ENCODE peak calls at places on chromosome 17, in four cellular contexts. H, U, S and T are unnamed samples.

GRCh38 chr17:41737680-41738023 is 3.2 kb upstream of the HAP1 start:
- DNase-seq in H (no peak), U (no peak), S (no peak), T (no peak)

GRCh38 chr17:81648707-81649085 is 7.6 kb downstream of the PDE6G start:
- DNase-seq in H (no peak), U (no peak), S (no peak), T (no peak)

GRCh38 chr17:64615025-64615677 is 47.0 kb downstream of the SMURF2 start:
- DNase-seq in H (no peak), U (no peak), S (no peak), T (no peak)

GRCh38 chr17:81328925-81329278 is 33.8 kb upstream of the SLC38A10 start:
- DNase-seq in H (no peak), U (no peak), S (no peak), T (peak)

GRCh38 chr17:19567216-19568015 is 33.8 kb downstream of the SLC47A1 start:
- DNase-seq in H (no peak), U (no peak), S (no peak), T (no peak)

GRCh38 chr17:73302189-73302588 is 9.6 kb downstream of the CDC42EP4 start:
- DNase-seq in H (no peak), U (no peak), S (no peak), T (no peak)

GRCh38 chr17:36600936-36601302 is 464 bp upstream of the MRM1 start:
- DNase-seq in H (no peak), U (no peak), S (no peak), T (no peak)

GRCh38 chr17:77160032-77160876 is 19.5 kb downstream of the SEC14L1 start:
- DNase-seq in H (no peak), U (no peak), S (no peak), T (no peak)

GRCh38 chr17:49836111-49837030 is 11.5 kb downstream of the TAC4 start:
- DNase-seq in H (no peak), U (no peak), S (peak), T (peak)

GRCh38 chr17:76065754-76066153 is 6.6 kb downstream of the SRP68 start:
- DNase-seq in H (no peak), U (no peak), S (no peak), T (no peak)

GRCh38 chr17:45437461-45438283 is 5.0 kb upstream of the ARHGAP27 start:
- DNase-seq in H (no peak), U (no peak), S (no peak), T (no peak)

GRCh38 chr17:78172284-78173024 is 4.1 kb downstream of the SYNGR2 start:
- DNase-seq in H (no peak), U (no peak), S (no peak), T (peak)

GRCh38 chr17:11610999-11611566 is 12.8 kb downstream of the DNAH9 start:
- DNase-seq in H (no peak), U (no peak), S (no peak), T (no peak)

GRCh38 chr17:35099929-35100328 is 19.7 kb downstream of the RAD51D start:
- DNase-seq in H (no peak), U (no peak), S (no peak), T (no peak)

GRCh38 chr17:73103661-73104335 is 11.3 kb upstream of the SLC39A11 start:
- DNase-seq in H (no peak), U (no peak), S (no peak), T (no peak)

GRCh38 chr17:28918295-28918694 is 15.4 kb upstream of the DHRS13 start:
- DNase-seq in H (no peak), U (no peak), S (no peak), T (no peak)

GRCh38 chr17:73203788-73204479 is 11.1 kb downstream of the COG1 start:
- DNase-seq in H (no peak), U (no peak), S (no peak), T (no peak)

GRCh38 chr17:3959295-3959899 is 4.8 kb downstream of the ATP2A3 start:
- DNase-seq in H (no peak), U (no peak), S (peak), T (peak)

GRCh38 chr17:69555056-69555455 is 140.6 kb downstream of the MAP2K6 start:
- DNase-seq in H (no peak), U (no peak), S (peak), T (no peak)

GRCh38 chr17:18008496-18009268 is 30.3 kb downstream of the ATPAF2 start:
- DNase-seq in H (no peak), U (no peak), S (no peak), T (no peak)

GRCh38 chr17:703081-703875 is 11.4 kb downstream of the VPS53 start:
- DNase-seq in H (no peak), U (no peak), S (no peak), T (no peak)

GRCh38 chr17:704111-704864 is 10.4 kb downstream of the VPS53 start:
- DNase-seq in H (no peak), U (no peak), S (no peak), T (no peak)

GRCh38 chr17:697682-698081 is 17.0 kb downstream of the VPS53 start:
- DNase-seq in H (no peak), U (no peak), S (no peak), T (no peak)

GRCh38 chr17:699350-699749 is 15.3 kb downstream of the VPS53 start:
- DNase-seq in H (no peak), U (no peak), S (peak), T (no peak)

DNA sequence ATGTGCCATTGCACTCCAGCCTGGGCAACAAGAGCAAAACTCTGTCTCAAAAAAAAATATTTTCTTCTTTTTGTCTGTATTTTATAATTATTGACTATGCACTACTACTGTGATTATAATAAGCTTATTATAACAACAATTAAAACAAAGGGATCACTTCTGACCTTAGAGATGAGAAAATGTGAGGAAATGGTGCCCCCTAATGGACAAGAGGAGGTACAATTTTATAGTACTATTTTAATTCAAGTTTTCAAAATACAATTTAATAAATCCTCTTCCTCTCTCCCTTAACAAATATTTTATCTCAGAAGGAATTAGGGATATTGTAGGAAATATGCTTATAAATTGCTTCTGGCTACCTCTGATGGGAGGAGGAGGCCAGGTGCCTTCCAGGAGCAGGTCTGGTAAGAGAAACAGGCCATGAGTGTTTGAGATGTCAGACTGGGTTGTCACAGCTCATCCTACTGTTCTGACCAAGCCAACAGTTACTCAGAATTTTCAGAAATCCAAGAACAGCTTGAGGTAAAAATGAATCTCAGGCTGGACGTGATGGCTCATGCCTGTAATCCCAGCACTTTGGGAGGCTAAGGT is 14.0 kb downstream of the VPS53 start:
- DNase-seq in H (peak), U (no peak), S (no peak), T (no peak)
- TF ChIP-seq CTCF in H (peak), U (peak), S (peak), T (peak)

GRCh38 chr17:33522623-33523022 is 229.5 kb upstream of the ASIC2 start:
- DNase-seq in H (no peak), U (no peak), S (no peak), T (no peak)
- TF ChIP-seq CTCF in H (no peak), U (no peak), S (no peak), T (no peak)

DNA sequence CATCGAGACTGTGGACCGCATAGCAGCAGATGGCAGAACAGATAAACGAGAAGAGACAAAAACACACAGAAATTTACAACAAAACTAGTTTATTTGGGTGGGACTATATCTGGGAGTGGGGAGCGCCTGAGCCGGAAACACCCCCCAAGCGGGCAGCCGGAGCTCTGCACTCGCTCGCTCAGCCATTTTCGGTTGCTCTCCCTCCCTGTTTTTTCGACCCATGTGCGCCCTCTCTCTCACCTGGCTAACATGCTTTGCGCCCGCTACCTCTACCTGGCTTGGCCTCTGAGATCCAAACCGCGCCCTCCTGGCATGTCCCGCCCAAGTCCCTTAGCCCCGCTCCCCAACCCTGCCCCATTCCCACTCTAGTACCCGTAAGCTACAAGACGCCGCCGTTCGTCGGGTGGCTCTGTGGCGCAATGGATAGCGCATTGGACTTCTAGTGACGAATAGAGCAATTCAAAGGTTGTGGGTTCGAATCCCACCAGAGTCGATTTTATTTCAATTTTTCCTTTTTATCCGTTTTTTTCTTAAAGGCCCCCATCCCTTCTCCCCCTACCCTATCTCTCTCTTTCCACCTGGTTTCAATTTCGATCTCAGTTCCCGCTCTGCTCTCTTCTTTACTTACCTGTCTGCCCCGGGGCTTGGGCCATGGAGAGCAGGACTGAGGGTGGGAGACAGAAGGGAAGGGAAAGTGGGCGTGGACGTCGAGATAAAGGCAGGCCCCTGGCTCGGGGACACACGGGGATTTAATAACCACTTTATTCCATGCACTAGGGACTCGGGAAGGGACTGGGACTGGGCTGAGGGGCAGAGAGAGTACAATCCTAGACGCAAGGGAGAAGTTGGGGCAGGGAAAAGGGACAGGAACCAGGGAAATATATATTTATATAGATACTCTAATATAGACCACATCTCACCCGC is 2.5 kb upstream of the ALOXE3 start:
- DNase-seq in H (peak), U (no peak), S (peak), T (peak)
- TF ChIP-seq CTCF in H (peak), U (no peak), S (peak), T (peak)

DNA sequence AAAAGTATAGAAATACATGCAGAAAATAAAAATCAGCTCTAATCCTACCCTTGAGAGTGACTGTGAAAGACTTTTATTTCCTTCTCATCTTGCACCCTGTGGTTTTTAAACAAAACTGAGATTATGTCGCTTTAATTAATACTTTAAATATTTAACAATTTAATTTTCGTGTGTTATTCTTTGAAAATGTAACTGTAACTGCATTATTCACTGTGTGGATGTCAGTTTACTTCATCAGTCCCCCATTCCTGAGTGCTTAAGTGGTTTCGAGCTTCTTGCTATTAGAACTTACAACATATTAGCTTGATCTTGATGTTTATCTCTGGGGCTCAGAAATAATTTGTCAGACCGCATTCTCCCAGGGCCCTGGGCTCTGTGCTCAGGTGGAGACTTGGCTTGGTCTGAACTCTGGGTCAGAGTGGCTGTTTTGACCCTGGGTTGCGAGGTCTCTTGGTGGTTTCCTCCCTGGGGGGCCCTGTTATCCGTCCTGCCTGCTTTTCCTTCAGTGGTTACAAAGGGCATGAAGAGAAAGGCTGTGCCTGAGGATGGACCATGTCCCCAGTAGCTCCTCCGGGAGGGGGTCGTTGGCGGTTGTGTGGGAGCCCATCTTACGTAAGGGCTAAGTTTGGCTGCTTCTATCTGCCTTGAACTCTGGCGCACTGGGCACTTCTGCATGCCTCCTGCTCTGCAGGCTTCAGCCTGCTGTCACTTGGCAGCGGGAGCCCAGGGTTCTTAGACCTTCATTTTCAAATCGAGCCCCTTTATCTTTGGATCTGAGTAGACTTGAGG is 25.7 kb downstream of the AKAP1 start:
- DNase-seq in H (no peak), U (no peak), S (no peak), T (no peak)
- TF ChIP-seq CTCF in H (no peak), U (no peak), S (no peak), T (no peak)

GRCh38 chr17:47968836-47969235 is 2.1 kb upstream of the CDK5RAP3 start:
- DNase-seq in H (no peak), U (no peak), S (no peak), T (no peak)
- TF ChIP-seq CTCF in H (no peak), U (no peak), S (no peak), T (no peak)

DNA sequence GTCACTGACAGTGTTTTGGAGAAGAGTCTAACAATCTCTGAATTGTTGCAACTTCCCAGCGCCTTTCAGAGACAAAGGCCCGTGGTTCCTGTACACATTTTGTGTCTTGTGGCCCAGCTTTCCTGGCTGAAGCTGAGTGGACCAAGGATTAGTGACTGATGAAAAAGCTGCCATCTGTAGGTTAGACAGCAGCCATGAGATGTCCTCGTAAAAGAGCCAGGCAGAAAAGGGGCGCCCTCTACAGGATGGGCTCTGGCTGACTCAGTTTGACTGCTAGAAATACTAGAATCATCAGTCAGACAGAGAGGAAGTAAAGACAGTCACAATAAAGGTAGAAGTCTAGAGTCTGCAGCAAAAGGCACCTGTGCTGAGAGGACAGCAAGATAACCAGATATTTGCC is 26.5 kb upstream of the NF1 start:
- DNase-seq in H (peak), U (no peak), S (no peak), T (peak)
- TF ChIP-seq CTCF in H (peak), U (no peak), S (no peak), T (peak)

GRCh38 chr17:39461113-39461910 is at the start of gene CDK12:
- DNase-seq in H (peak), U (peak), S (peak), T (peak)
- TF ChIP-seq CTCF in H (no peak), U (no peak), S (peak), T (no peak)

DNA sequence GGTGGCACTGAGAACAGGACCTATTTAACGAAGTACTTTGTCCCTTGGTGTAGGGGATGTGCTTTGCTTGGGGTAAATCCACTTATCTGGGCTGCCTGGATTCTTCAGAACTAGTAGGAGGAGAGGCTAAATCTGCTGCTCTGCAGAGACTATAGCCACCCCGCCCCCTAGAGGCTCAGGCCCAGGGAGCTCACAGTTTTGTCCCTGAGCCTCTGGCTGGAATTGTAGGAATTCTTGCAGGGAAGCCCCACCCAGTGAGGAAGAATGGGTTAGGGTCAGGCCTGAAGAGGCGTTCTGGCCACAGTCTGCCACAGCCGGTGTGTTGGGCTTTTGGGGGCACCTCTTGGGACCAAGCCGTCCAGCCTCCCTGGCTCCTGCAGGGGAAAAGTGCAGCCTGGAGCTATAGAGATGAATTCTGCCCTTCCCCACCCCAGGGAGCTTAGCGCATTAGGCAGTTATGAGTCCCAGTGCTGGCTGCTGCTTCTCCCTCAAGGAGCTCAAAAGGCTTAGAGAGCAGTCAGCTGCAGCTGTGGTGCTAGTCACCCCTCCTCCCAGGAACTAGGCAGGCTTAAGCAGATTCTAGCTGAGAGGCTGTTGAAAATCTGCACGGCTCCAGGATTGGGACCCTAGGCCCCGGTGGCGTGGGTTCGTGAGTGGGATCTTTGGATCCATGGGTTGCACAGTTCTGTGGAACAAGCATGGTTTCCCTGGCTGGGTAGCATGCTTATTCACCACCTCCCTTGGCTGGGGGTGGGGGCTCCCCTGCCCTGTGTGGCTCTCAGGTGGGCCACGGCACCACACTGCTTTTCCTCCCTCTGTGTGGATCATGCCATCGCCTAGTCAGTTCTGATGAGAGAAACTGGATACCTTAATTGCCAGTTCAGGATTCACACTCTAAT is 237.4 kb upstream of the TOM1L1 start:
- DNase-seq in H (no peak), U (no peak), S (no peak), T (no peak)
- TF ChIP-seq CTCF in H (no peak), U (no peak), S (no peak), T (no peak)

GRCh38 chr17:62643496-62643895 is 16.0 kb downstream of the MRC2 start:
- DNase-seq in H (no peak), U (no peak), S (no peak), T (no peak)

GRCh38 chr17:62641101-62641500 is 13.6 kb downstream of the MRC2 start:
- DNase-seq in H (no peak), U (no peak), S (no peak), T (no peak)

GRCh38 chr17:62631936-62632924 is 4.8 kb downstream of the MRC2 start:
- DNase-seq in H (no peak), U (no peak), S (no peak), T (no peak)

DNA sequence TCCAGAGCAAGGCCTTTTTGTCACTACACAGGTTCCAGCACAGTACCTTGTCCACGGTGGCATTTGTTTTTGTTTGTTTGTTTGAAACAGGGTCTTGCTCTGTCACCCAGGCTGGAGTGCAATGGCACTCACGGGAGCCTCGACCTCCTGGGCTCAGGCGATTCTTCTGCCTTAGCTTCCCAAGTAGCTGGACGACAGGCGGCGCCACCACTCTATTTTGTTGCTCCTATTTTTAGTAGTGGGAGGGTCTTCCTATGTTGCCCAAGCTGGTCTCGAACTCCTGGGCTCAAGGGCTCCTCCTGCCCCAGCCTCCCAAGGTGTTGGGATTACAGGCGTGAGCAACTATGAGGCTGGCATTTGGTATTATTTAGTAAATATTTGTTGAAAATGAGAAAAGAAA is 10.3 kb downstream of the MRC2 start:
- DNase-seq in H (no peak), U (no peak), S (no peak), T (no peak)
- TF ChIP-seq CTCF in H (no peak), U (no peak), S (no peak), T (no peak)

GRCh38 chr17:7946441-7946840 is 14.4 kb downstream of the CNTROB start:
- DNase-seq in H (no peak), U (no peak), S (no peak), T (no peak)

GRCh38 chr17:7945651-7946050 is 13.6 kb downstream of the CNTROB start:
- DNase-seq in H (no peak), U (no peak), S (no peak), T (no peak)

GRCh38 chr17:7950578-7950977 is 18.6 kb downstream of the CNTROB start:
- DNase-seq in H (no peak), U (no peak), S (no peak), T (no peak)

GRCh38 chr17:7944321-7944720 is 12.3 kb downstream of the CNTROB start:
- DNase-seq in H (no peak), U (no peak), S (no peak), T (no peak)

GRCh38 chr17:7947651-7948050 is 15.6 kb downstream of the CNTROB start:
- DNase-seq in H (no peak), U (no peak), S (no peak), T (no peak)
- TF ChIP-seq CTCF in H (no peak), U (no peak), S (no peak), T (no peak)